ENCODE peak calls at places on chromosomes 4 and X, in four cellular contexts. One of them, this sample, is unnamed.
A peak's percentile ranks its signal among the peaks of the same experiment; 100 is the strongest.

GRCh38 chr4:158170691-158171455 is 2.0 kb downstream of the GASK1B start:
- DNase-seq in fibroblast of pulmonary artery: peak; percentile 60
- DNase-seq in H54: no peak
- DNase-seq in NCI-H1092: no peak
- DNase-seq in this sample: no peak

GRCh38 chrX:85503258-85504158 is 124.0 kb upstream of the POF1B start:
- DNase-seq in fibroblast of pulmonary artery: no peak
- DNase-seq in H54: no peak
- DNase-seq in NCI-H1092: no peak
- DNase-seq in this sample: peak; percentile 89

GRCh38 chrX:45006002-45006800 is 133.2 kb downstream of the KDM6A start:
- DNase-seq in NCI-H1092: no peak
- DNase-seq in fibroblast of pulmonary artery: peak; percentile 7
- DNase-seq in H54: peak; percentile 4
- DNase-seq in this sample: no peak

GRCh38 chr4:94298725-94299252 is 43.8 kb downstream of the HPGDS start:
- DNase-seq in NCI-H1092: no peak
- DNase-seq in H54: no peak
- DNase-seq in fibroblast of pulmonary artery: no peak
- DNase-seq in this sample: no peak

GRCh38 chrX:11532291-11533075 is 133.2 kb downstream of the ARHGAP6 start:
- DNase-seq in fibroblast of pulmonary artery: no peak
- DNase-seq in H54: no peak
- DNase-seq in NCI-H1092: no peak
- DNase-seq in this sample: no peak

GRCh38 chr4:185912779-185913178 is 100.8 kb upstream of the SORBS2 start:
- DNase-seq in fibroblast of pulmonary artery: no peak
- DNase-seq in NCI-H1092: peak; percentile 27
- DNase-seq in H54: no peak
- DNase-seq in this sample: no peak

GRCh38 chrX:50903387-50904027 is 7.0 kb upstream of the BMP15 start:
- DNase-seq in H54: peak; percentile 0
- DNase-seq in fibroblast of pulmonary artery: peak; percentile 54
- DNase-seq in NCI-H1092: peak; percentile 1
- DNase-seq in this sample: no peak

GRCh38 chr4:40672528-40673522 is 43.2 kb upstream of the RBM47 start:
- DNase-seq in NCI-H1092: no peak
- DNase-seq in H54: peak; percentile 49
- DNase-seq in fibroblast of pulmonary artery: peak; percentile 99
- DNase-seq in this sample: peak; percentile 16

GRCh38 chr4:184793735-184794355 is 31.9 kb downstream of the ACSL1 start:
- DNase-seq in H54: no peak
- DNase-seq in NCI-H1092: no peak
- DNase-seq in fibroblast of pulmonary artery: no peak
- DNase-seq in this sample: no peak

GRCh38 chrX:18714910-18715309 is 7.5 kb downstream of the PPEF1 start:
- DNase-seq in H54: no peak
- DNase-seq in NCI-H1092: no peak
- DNase-seq in fibroblast of pulmonary artery: no peak
- DNase-seq in this sample: no peak

GRCh38 chrX:115968436-115969252 is 201.9 kb upstream of the AGTR2 start:
- DNase-seq in H54: peak; percentile 54
- DNase-seq in NCI-H1092: peak; percentile 60
- DNase-seq in fibroblast of pulmonary artery: peak; percentile 55
- DNase-seq in this sample: peak; percentile 89

This sample was measured in NCI-H1417.